ENCODE peak calls at places on chromosome 17, in ten cellular contexts. U is stimulated activated CD4-positive, alpha-beta T cell treated with anti-CD3 and anti-CD28 coated beads, Interleukin-15, amount 100 ng/mL, for 24 hours; N is dorsolateral prefrontal cortex; A is smooth muscle cell of the brain vasculature; D is PC-9; H is astrocyte of the cerebellum; I is activated B cell treated with CpG ODN at 0.5 μM for 24 hours; J is T-helper 1 cell; G is D341Med; F is GM23248. P is an unnamed sample.

GRCh38 chr17:67718325-67718941 is 697 bp downstream of the NOL11 start:
- DNase-seq in U (peak), N (no peak), A (no peak), D (no peak), H (no peak), I (no peak), J (no peak), G (peak), F (peak), P (peak)

GRCh38 chr17:11506635-11507034 is 91.6 kb upstream of the DNAH9 start:
- DNase-seq in U (no peak), N (no peak), A (no peak), D (no peak), H (no peak), I (no peak), J (no peak), G (no peak), F (peak), P (no peak)

GRCh38 chr17:81120149-81120484 is 45.2 kb upstream of the PVALEF start:
- DNase-seq in U (no peak), N (no peak), A (no peak), D (no peak), H (no peak), I (no peak), J (no peak), G (no peak), F (no peak), P (no peak)

GRCh38 chr17:69609495-69610315 is 195.2 kb downstream of the MAP2K6 start:
- DNase-seq in U (no peak), N (no peak), A (no peak), D (no peak), H (no peak), I (no peak), J (no peak), G (peak), F (peak), P (peak)

GRCh38 chr17:27647755-27648154 is 16.8 kb downstream of the LGALS9 start:
- DNase-seq in U (no peak), N (no peak), A (no peak), D (no peak), H (no peak), I (no peak), J (no peak), G (no peak), F (no peak), P (no peak)

GRCh38 chr17:50689251-50689650 is 18.5 kb downstream of the ANKRD40 start:
- DNase-seq in U (no peak), N (no peak), A (no peak), D (peak), H (no peak), I (no peak), J (no peak), G (no peak), F (peak), P (peak)

GRCh38 chr17:31279401-31279800 is 17.6 kb downstream of the OMG start:
- DNase-seq in U (no peak), N (no peak), A (no peak), D (no peak), H (no peak), I (no peak), J (no peak), G (no peak), F (no peak), P (peak)

GRCh38 chr17:64216030-64216384 is 47.1 kb downstream of the TEX2 start:
- DNase-seq in U (no peak), N (no peak), A (no peak), D (no peak), H (no peak), I (no peak), J (no peak), G (no peak), F (peak), P (peak)

GRCh38 chr17:67386965-67387551 is 10.0 kb downstream of the PITPNC1 start:
- DNase-seq in U (peak), N (no peak), A (no peak), D (no peak), H (no peak), I (no peak), J (peak), G (peak), F (peak), P (peak)

GRCh38 chr17:7314719-7315569 is at the start of gene GPS2:
- DNase-seq in U (peak), N (peak), A (no peak), D (peak), H (no peak), I (peak), J (peak), G (peak), F (peak), P (peak)

GRCh38 chr17:80964231-80964856 is 27.3 kb upstream of the CHMP6 start:
- DNase-seq in U (no peak), N (no peak), A (no peak), D (no peak), H (no peak), I (no peak), J (no peak), G (no peak), F (no peak), P (no peak)

GRCh38 chr17:57619061-57619937 is 125.8 kb downstream of the CCDC182 start:
- DNase-seq in U (no peak), N (no peak), A (no peak), D (no peak), H (no peak), I (no peak), J (no peak), G (no peak), F (peak), P (no peak)

GRCh38 chr17:68463211-68463990 is 6.1 kb upstream of the WIPI1 start:
- DNase-seq in U (no peak), N (no peak), A (no peak), D (no peak), H (no peak), I (no peak), J (no peak), G (no peak), F (no peak), P (no peak)

GRCh38 chr17:64262422-64263260 is at the start of gene TEX2:
- DNase-seq in U (peak), N (peak), A (no peak), D (no peak), H (no peak), I (peak), J (peak), G (peak), F (peak), P (no peak)

GRCh38 chr17:74379495-74380085 is 12.3 kb downstream of the GPR142 start:
- DNase-seq in U (peak), N (peak), A (peak), D (peak), H (peak), I (peak), J (peak), G (peak), F (peak), P (peak)

GRCh38 chr17:65058615-65059014 is 2.1 kb upstream of the GNA13 start:
- DNase-seq in U (no peak), N (no peak), A (no peak), D (no peak), H (no peak), I (no peak), J (no peak), G (no peak), F (no peak), P (no peak)

GRCh38 chr17:60519795-60520194 is 6.2 kb downstream of the APPBP2 start:
- DNase-seq in U (no peak), N (no peak), A (no peak), D (no peak), H (no peak), I (no peak), J (no peak), G (no peak), F (no peak), P (no peak)